ENCODE peak calls at places on chromosomes 3 and 15, in five cellular contexts. Q is kidney epithelial cell; R is Kasumi-1; U is stimulated activated CD4-positive, alpha-beta T cell treated with anti-CD3 and anti-CD28 coated beads, Interleukin-15, amount 100 ng/mL, for 48 hours; J is RCC 7860. D is an unnamed sample.

GRCh38 chr3:107683447-107683846 is 160.7 kb downstream of the BBX start:
- DNase-seq in R (no peak), U (no peak), Q (no peak), J (no peak), D (no peak)

GRCh38 chr3:179604336-179605078 is at the start of the genes MRPL47 and NDUFB5:
- DNase-seq in Q (peak), R (peak), J (peak), U (peak), D (peak)

GRCh38 chr3:63862804-63863149 is 828 bp downstream of the THOC7 start:
- DNase-seq in R (peak), U (no peak), Q (no peak), J (no peak), D (peak)

GRCh38 chr3:62587169-62587568 is 213.8 kb upstream of the FEZF2 start:
- DNase-seq in J (peak), Q (no peak), U (no peak), R (no peak), D (no peak)

GRCh38 chr15:75045332-75046015 is 22.1 kb downstream of the PPCDC start:
- DNase-seq in R (no peak), J (no peak), U (no peak), Q (no peak), D (no peak)

GRCh38 chr3:100927775-100928174 is 65.4 kb downstream of the ABI3BP start:
- DNase-seq in U (no peak), J (no peak), R (no peak), Q (no peak), D (no peak)

GRCh38 chr3:33438871-33439270 is 1.3 kb downstream of the UBP1 start:
- DNase-seq in U (no peak), R (no peak), J (no peak), Q (no peak), D (peak)

GRCh38 chr3:108223928-108224327 is 1.7 kb upstream of the IFT57 start:
- DNase-seq in Q (no peak), J (no peak), R (peak), U (no peak), D (peak)

GRCh38 chr3:115397433-115397832 is 225.9 kb upstream of the GAP43 start:
- DNase-seq in J (no peak), U (no peak), Q (no peak), R (no peak), D (no peak)

GRCh38 chr15:84789762-84790161 is 27.4 kb upstream of the ALPK3 start:
- DNase-seq in Q (no peak), R (no peak), J (no peak), U (no peak), D (no peak)

GRCh38 chr3:106534206-106534605 is 665.4 kb upstream of the CBLB start:
- DNase-seq in J (peak), U (peak), Q (peak), R (peak), D (no peak)

GRCh38 chr15:48494646-48495045 is 150.9 kb downstream of the FBN1 start:
- DNase-seq in J (no peak), Q (no peak), R (no peak), U (no peak), D (no peak)

GRCh38 chr3:65758871-65759598 is 279.7 kb downstream of the MAGI1 start:
- DNase-seq in Q (no peak), U (no peak), R (no peak), J (no peak), D (no peak)

GRCh38 chr15:77455696-77456293 is 35.1 kb downstream of the HMG20A start:
- DNase-seq in R (no peak), J (no peak), U (no peak), Q (no peak), D (no peak)

GRCh38 chr3:13501958-13502790 is 22.1 kb downstream of the HDAC11 start:
- DNase-seq in Q (no peak), J (no peak), R (no peak), U (no peak), D (no peak)

GRCh38 chr3:13414040-13414729 is 5.9 kb downstream of the NUP210 start:
- DNase-seq in J (no peak), U (peak), R (peak), Q (no peak), D (peak)

GRCh38 chr3:146326875-146327543 is 76.1 kb upstream of the PLSCR4 start:
- DNase-seq in J (no peak), R (peak), U (no peak), Q (peak), D (peak)

GRCh38 chr3:115551091-115551490 is 72.2 kb upstream of the GAP43 start:
- DNase-seq in J (no peak), Q (no peak), U (no peak), R (no peak), D (no peak)

GRCh38 chr3:132318451-132318850 is 1.2 kb downstream of the ACP3 start:
- DNase-seq in Q (no peak), R (peak), J (no peak), U (no peak), D (peak)

GRCh38 chr3:39727415-39727814 is 82.0 kb upstream of the MYRIP start:
- DNase-seq in R (no peak), Q (no peak), J (no peak), U (no peak), D (no peak)

GRCh38 chr3:158992466-158992865 is 190.6 kb downstream of the MFSD1 start:
- DNase-seq in Q (no peak), U (no peak), J (no peak), R (no peak), D (no peak)

GRCh38 chr3:16548721-16549120 is 35.2 kb upstream of the RFTN1 start:
- DNase-seq in Q (no peak), R (no peak), U (no peak), J (peak), D (no peak)

GRCh38 chr3:181695661-181696491 is 15.8 kb upstream of the SOX2 start:
- DNase-seq in U (no peak), J (no peak), R (no peak), Q (no peak), D (no peak)

GRCh38 chr3:127083778-127084355 is 101.0 kb downstream of the PLXNA1 start:
- DNase-seq in R (no peak), U (no peak), J (no peak), Q (no peak), D (no peak)

GRCh38 chr3:32411442-32411841 is 19.8 kb downstream of the CMTM7 start:
- DNase-seq in R (no peak), J (no peak), Q (no peak), U (no peak), D (no peak)

GRCh38 chr3:141575879-141576743 is 89.3 kb downstream of the RASA2 start:
- DNase-seq in U (no peak), R (peak), J (peak), Q (no peak), D (peak)

GRCh38 chr3:194225988-194226663 is 90.2 kb downstream of the HES1 start:
- DNase-seq in Q (no peak), U (no peak), R (no peak), J (no peak), D (no peak)

GRCh38 chr3:47542614-47543173 is 29.2 kb upstream of the ELP6 start:
- DNase-seq in Q (no peak), U (no peak), R (no peak), J (no peak), D (no peak)

D was measured in NAMALWA.